ENCODE peak calls at places on chromosomes 13 and 19, in six cellular contexts. P is tibial artery, C is tibial nerve, S is mucosa of descending colon, D is breast epithelium, L is astrocyte of the spinal cord. X is an unnamed sample.

GRCh38 chr19:33872445-33873320 is 76.0 kb downstream of the KCTD15 start:
- DNase-seq in P (no peak), C (no peak), S (no peak), D (no peak), L (no peak), X (no peak)

GRCh38 chr19:57813919-57814504 is 701 bp downstream of the ZNF552 start:
- DNase-seq in P (no peak), C (no peak), S (peak; percentile 57), D (peak; percentile 39), L (no peak), X (no peak)

GRCh38 chr13:109785141-109785891 is 1.1 kb downstream of the IRS2 start:
- DNase-seq in P (peak; percentile 50), C (no peak), S (peak; percentile 43), D (peak; percentile 44), L (peak; percentile 61), X (no peak)

GRCh38 chr13:93066187-93066586 is 160.4 kb upstream of the GPC6 start:
- DNase-seq in P (no peak), C (no peak), S (no peak), D (no peak), L (peak; percentile 80), X (no peak)

GRCh38 chr19:48868196-48868886 is at the start of gene PLEKHA4:
- DNase-seq in P (peak; percentile 76), C (peak; percentile 67), S (peak; percentile 51), D (peak; percentile 66), L (peak; percentile 38), X (no peak)

GRCh38 chr13:41313117-41313516 is 2.0 kb downstream of the NAA16 start:
- DNase-seq in P (no peak), C (no peak), S (no peak), D (no peak), L (no peak), X (no peak)

GRCh38 chr19:16113727-16114126 is 2.0 kb downstream of the RAB8A start:
- DNase-seq in P (no peak), C (no peak), S (no peak), D (no peak), L (no peak), X (no peak)

GRCh38 chr19:21691656-21692055 is 75.7 kb downstream of the ZNF100 start:
- DNase-seq in P (no peak), C (no peak), S (no peak), D (no peak), L (no peak), X (no peak)

GRCh38 chr13:76292726-76293125 is 593.5 kb downstream of the KCTD12 start:
- DNase-seq in P (no peak), C (no peak), S (no peak), D (no peak), L (no peak), X (no peak)

DNA sequence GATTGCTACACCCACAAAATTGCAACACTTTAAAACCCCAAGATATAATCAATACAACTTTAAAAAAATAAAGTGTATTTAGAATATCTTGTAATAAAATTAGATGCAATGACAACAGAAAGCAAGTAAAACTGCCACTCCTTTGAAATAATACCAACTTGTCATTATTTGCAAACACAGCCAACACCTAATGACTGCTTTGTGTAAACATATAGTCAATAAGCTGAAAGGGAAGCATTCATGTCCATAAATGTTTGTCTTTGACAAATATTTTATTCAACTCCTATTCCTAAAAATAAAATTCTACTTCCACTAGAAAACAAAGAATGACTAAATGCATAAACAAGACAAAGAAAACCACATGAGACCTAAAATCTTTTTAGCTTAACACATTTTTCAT is 6.6 kb downstream of the SMAD9 start:
- DNase-seq in P (no peak), C (no peak), S (no peak), D (no peak), L (no peak), X (no peak)
- H3K4me3 ChIP-seq in P (no peak overlapping the region), C (no peak overlapping the region), S (no peak overlapping the region), D (no peak overlapping the region), L (no peak overlapping the region), X (no peak overlapping the region)

DNA sequence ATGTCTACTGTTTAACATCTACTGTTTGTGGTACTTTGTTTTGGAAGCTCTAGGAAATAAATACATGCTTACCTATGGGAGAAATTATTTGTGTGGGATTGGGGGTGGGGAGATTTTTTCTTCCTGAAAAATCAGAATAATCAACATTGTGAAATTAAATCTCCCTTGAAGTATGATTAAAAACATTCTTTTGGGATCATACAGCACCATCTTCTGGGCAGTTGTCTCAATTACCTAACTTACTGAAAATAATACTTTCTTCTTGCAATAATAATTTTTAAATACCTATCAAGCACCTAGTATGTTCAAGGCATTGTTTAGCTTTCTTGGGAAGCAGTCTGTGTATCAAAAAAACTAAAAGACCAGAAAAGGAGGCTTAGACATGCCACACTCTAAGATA is 576.5 kb upstream of the ARGLU1 start:
- DNase-seq in P (no peak), C (no peak), S (no peak), D (no peak), L (peak; percentile 13), X (no peak)
- TF ChIP-seq CTCF in P (peak; percentile 18), C (no peak), S (no peak), D (no peak), L (peak; percentile 22), X (peak; percentile 29)

GRCh38 chr13:99654076-99654475 is 152.8 kb downstream of the TM9SF2 start:
- DNase-seq in P (no peak), C (no peak), S (no peak), D (no peak), L (no peak), X (no peak)

GRCh38 chr13:99653526-99653925 is 152.3 kb downstream of the TM9SF2 start:
- DNase-seq in P (no peak), C (no peak), S (no peak), D (no peak), L (no peak), X (peak; percentile 9)

GRCh38 chr13:99656843-99657506 is 155.7 kb downstream of the TM9SF2 start:
- DNase-seq in P (no peak), C (no peak), S (no peak), D (no peak), L (peak; percentile 16), X (no peak)

GRCh38 chr13:99656092-99656745 is 154.9 kb downstream of the TM9SF2 start:
- DNase-seq in P (peak; percentile 88), C (peak; percentile 97), S (peak; percentile 94), D (peak; percentile 72), L (peak; percentile 70), X (peak; percentile 39)

GRCh38 chr13:99655351-99656091 is 154.2 kb downstream of the TM9SF2 start:
- DNase-seq in P (no peak), C (no peak), S (no peak), D (no peak), L (peak; percentile 58), X (peak; percentile 99)
- H3K4me3 ChIP-seq in P (no peak overlapping the region), C (no peak overlapping the region), S (no peak overlapping the region), D (no peak overlapping the region), L (no peak overlapping the region), X (peak overlapping the region; percentile 51)

GRCh38 chr19:45677351-45678230 is 9.6 kb downstream of the GIPR start:
- DNase-seq in P (peak; percentile 50), C (peak; percentile 43), S (peak; percentile 99), D (peak; percentile 96), L (peak; percentile 57), X (peak; percentile 59)
- TF ChIP-seq CTCF in P (no peak), C (no peak), S (no peak), D (no peak), L (no peak), X (no peak)

GRCh38 chr13:33125821-33126570 is 109.8 kb downstream of the KL start:
- DNase-seq in P (peak; percentile 75), C (peak; percentile 77), S (no peak), D (peak; percentile 45), L (peak; percentile 94), X (peak; percentile 91)
- H3K4me3 ChIP-seq in P (no peak overlapping the region), C (no peak overlapping the region), S (no peak overlapping the region), D (no peak overlapping the region), L (no peak overlapping the region), X (no peak overlapping the region)

GRCh38 chr13:19958119-19959111 is at the start of gene ZMYM2:
- DNase-seq in P (peak; percentile 96), C (peak; percentile 94), S (peak; percentile 98), D (peak; percentile 97), L (peak; percentile 98), X (peak; percentile 37)

GRCh38 chr13:19960673-19961015 is 2.1 kb downstream of the ZMYM2 start:
- DNase-seq in P (no peak), C (no peak), S (no peak), D (no peak), L (no peak), X (no peak)

GRCh38 chr13:19961484-19961883 is 3.0 kb downstream of the ZMYM2 start:
- DNase-seq in P (no peak), C (no peak), S (no peak), D (no peak), L (no peak), X (no peak)

GRCh38 chr13:19959141-19959830 is 759 bp downstream of the ZMYM2 start:
- DNase-seq in P (peak; percentile 46), C (peak; percentile 34), S (peak; percentile 69), D (peak; percentile 30), L (peak; percentile 48), X (no peak)

GRCh38 chr13:19959831-19960672 is 1.5 kb downstream of the ZMYM2 start:
- DNase-seq in P (peak; percentile 88), C (peak; percentile 77), S (peak; percentile 83), D (peak; percentile 80), L (peak; percentile 91), X (peak; percentile 48)
- TF ChIP-seq CTCF in P (peak; percentile 97), C (peak; percentile 83), S (peak; percentile 85), D (peak; percentile 95), L (peak; percentile 88), X (peak; percentile 79)

GRCh38 chr13:48561461-48562224 is 28.8 kb upstream of the RCBTB2 start:
- DNase-seq in P (no peak), C (no peak), S (no peak), D (no peak), L (no peak), X (no peak)
- H3K4me3 ChIP-seq in P (no peak overlapping the region), C (no peak overlapping the region), S (no peak overlapping the region), D (no peak overlapping the region), L (no peak overlapping the region), X (no peak overlapping the region)

GRCh38 chr13:25699056-25699455 is 327.3 kb downstream of the ATP8A2 start:
- DNase-seq in P (no peak), C (no peak), S (no peak), D (no peak), L (no peak), X (no peak)

GRCh38 chr13:25699600-25699999 is 327.8 kb downstream of the ATP8A2 start:
- DNase-seq in P (no peak), C (no peak), S (no peak), D (no peak), L (no peak), X (no peak)

GRCh38 chr13:25701304-25701703 is 329.5 kb downstream of the ATP8A2 start:
- DNase-seq in P (no peak), C (no peak), S (no peak), D (no peak), L (no peak), X (peak; percentile 32)
- TF ChIP-seq CTCF in P (no peak), C (no peak), S (no peak), D (no peak), L (no peak), X (no peak)

X was measured in epithelial cell of proximal tubule.